ENCODE peak calls at places on chromosomes 5 and 9, in nine cellular contexts. J is SK-N-SH, Q is mesendoderm, M is BE2C, K is cardiac muscle cell, E is A673, O is prostate gland, T is astrocyte, A is right cardiac atrium. F is an unnamed sample. For H3K4me1, the result is how much of the 10 kb centered on the place peaks cover.

GRCh38 chr9:83596899-83597504 is 25.9 kb upstream of the IDNK start:
- DNase-seq in K (peak), A (no peak), O (no peak), J (peak), M (peak), Q (peak), E (peak), T (no peak), F (peak)

GRCh38 chr5:94266170-94266569 is 352.2 kb downstream of the KIAA0825 start:
- DNase-seq in A (no peak), K (no peak), M (no peak), Q (no peak), T (peak), E (no peak), J (no peak), O (no peak), F (no peak)

GRCh38 chr9:92094655-92095054 is 20.6 kb downstream of the SPTLC1 start:
- DNase-seq in Q (peak), A (no peak), T (peak), M (no peak), J (no peak), K (peak), E (peak), O (no peak), F (no peak)

GRCh38 chr9:1939926-1940368 is 75.2 kb upstream of the SMARCA2 start:
- DNase-seq in J (peak), K (peak), E (peak), Q (peak), O (no peak), M (no peak), T (no peak), A (no peak), F (no peak)

GRCh38 chr9:98806394-98807069 is 938 bp upstream of the GALNT12 start:
- DNase-seq in O (no peak), A (no peak), J (no peak), E (no peak), T (no peak), M (no peak), K (no peak), Q (no peak), F (no peak)

GRCh38 chr9:93190656-93191353 is 6.9 kb downstream of the WNK2 start:
- DNase-seq in J (no peak), T (no peak), K (no peak), M (no peak), O (no peak), Q (no peak), A (no peak), E (no peak), F (no peak)

GRCh38 chr9:100379862-100380261 is 27.1 kb upstream of the TEX10 start:
- DNase-seq in J (no peak), O (no peak), T (peak), K (no peak), A (no peak), M (no peak), Q (peak), E (no peak), F (no peak)

GRCh38 chr5:6197427-6197826 is 180.9 kb downstream of the MED10 start:
- DNase-seq in O (no peak), E (no peak), K (no peak), J (no peak), M (no peak), T (no peak), Q (no peak), A (no peak), F (no peak)

GRCh38 chr5:88251048-88251711 is 17.5 kb downstream of the TMEM161B start:
- DNase-seq in M (no peak), A (no peak), J (no peak), Q (no peak), E (no peak), O (no peak), K (no peak), T (peak), F (no peak)

GRCh38 chr5:107696071-107696470 is 25.3 kb upstream of the EFNA5 start:
- DNase-seq in A (no peak), M (no peak), O (no peak), J (no peak), K (no peak), Q (no peak), T (no peak), E (no peak), F (no peak)

GRCh38 chr5:40361378-40361777 is 318.3 kb upstream of the PTGER4 start:
- DNase-seq in J (no peak), A (no peak), T (no peak), O (no peak), E (no peak), K (no peak), Q (no peak), M (no peak), F (no peak)
- H3K4me1 ChIP-seq in J (under half), A (under half), T (under half), O (under half), E (under half), K (under half), Q (under half), M (under half), F (under half)

GRCh38 chr9:26234865-26235264 is 556.6 kb upstream of the TUSC1 start:
- DNase-seq in K (no peak), M (no peak), J (no peak), T (no peak), E (no peak), O (no peak), A (no peak), Q (no peak), F (no peak)
- H3K4me1 ChIP-seq in K (under half), M (under half), J (under half), T (under half), E (under half), O (under half), A (under half), Q (under half), F (under half)

GRCh38 chr5:3105172-3105571 is 353.7 kb upstream of the IRX2 start:
- DNase-seq in O (no peak), K (no peak), M (no peak), J (no peak), T (peak), E (no peak), A (no peak), Q (no peak), F (no peak)
- H3K4me1 ChIP-seq in O (under half), K (half or more), M (under half), J (under half), T (under half), E (under half), A (under half), Q (under half), F (under half)

GRCh38 chr9:69171517-69171916 is 2.6 kb upstream of the TJP2 start:
- DNase-seq in J (no peak), K (no peak), A (no peak), M (no peak), T (no peak), E (no peak), Q (no peak), O (no peak), F (no peak)
- H3K4me1 ChIP-seq in J (under half), K (under half), A (under half), M (under half), T (under half), E (under half), Q (under half), O (under half), F (under half)

DNA sequence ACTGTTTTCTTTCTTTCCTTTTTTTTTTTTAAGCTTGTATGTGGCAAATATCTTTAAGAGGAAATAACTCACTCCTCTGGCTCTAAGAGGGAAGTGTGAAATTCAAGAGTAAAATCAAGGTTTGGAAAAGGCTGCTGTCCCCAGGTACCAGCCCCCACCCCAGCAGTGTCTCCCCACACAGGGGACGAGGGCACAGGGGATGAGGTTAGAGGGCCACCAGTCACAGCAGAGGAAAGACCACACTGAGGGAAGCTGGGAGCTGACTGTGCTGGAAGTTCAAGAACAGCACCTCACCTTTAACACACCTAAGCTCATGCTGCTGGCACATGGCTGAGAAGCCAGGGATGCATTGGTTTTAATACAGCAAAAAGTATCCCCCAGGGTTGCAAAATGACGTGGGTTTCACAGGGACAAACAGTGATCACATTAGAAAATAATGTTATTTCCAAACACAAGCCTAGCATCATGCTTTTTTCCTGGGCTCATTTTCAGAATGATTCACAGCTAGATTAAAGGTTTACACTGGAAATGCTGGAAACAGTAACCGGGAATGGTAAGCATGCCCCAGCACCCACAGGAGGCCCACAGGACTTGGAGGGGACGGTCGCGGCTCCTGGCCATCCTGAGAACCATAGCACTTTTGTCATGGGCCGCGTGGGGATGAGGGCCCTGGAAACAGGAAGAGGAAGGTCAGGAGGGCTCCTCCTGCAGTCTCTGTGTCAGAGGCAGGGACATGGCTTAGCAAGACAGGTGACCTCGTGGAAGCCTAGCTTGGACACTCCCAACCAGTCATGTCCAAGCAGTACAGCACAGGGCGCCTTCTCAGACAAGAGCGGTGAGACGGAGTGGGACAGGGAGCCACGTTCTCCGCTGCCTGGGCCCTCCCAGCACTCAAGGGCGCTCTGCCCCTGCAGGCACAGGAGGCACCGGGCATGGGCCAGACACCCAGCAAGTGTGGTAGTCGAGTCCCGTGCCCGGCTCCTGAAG is 6.9 kb downstream of the LPCAT1 start:
- DNase-seq in Q (peak), M (peak), K (no peak), J (no peak), T (peak), E (no peak), A (peak), O (no peak), F (peak)
- H3K4me1 ChIP-seq in Q (under half), M (under half), K (under half), J (under half), T (under half), E (under half), A (under half), O (under half), F (under half)

DNA sequence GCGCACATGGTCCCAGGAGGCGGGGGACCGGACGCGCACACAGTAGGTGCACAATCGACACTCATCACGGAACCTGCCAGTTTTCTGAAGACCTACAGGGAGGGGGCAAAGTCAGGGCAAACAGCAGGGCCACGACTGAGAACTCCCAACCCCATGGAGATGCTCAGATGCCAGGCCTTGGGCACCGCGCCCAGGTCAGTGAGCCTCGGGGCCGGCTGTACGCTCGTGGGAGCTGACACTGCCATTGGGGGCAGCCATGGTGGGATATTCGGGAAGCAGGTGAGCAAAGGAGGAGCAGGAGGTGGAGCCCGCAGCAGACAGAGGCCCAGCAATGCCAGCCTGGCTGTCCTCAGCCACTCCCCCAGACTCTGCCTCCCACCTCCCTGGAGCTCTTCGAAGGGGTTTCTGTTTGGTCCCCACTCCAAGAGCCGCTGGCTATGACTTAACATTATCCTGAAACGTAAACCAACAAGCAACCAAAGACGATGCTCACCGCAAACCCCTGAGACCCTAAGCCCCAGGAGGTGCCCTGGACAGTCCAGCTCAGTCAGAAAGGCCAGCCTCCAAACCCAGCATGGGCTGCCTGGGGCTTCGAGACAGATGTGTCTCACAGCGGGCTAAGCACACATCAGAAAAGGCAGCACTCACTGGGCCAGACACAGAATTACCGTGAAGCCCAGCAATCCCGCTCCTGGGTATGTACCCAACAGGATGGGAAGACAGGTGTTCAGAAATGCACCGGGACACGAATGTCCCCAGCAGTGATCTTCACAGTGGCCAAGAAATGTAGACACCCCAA is 78.4 kb downstream of the VAV2 start:
- DNase-seq in K (no peak), Q (no peak), T (no peak), O (no peak), E (no peak), M (no peak), A (no peak), J (peak), F (no peak)
- H3K4me1 ChIP-seq in K (under half), Q (under half), T (under half), O (under half), E (under half), M (under half), A (under half), J (under half), F (under half)

F was measured in ovary.